ENCODE peak calls at places on chromosomes 13 and 19, in six cellular contexts. G, H, I, Y, S and N are unnamed samples.

GRCh38 chr19:29712744-29713516 is 2.1 kb downstream of the C19orf12 start:
- DNase-seq in G (no peak), H (no peak), I (no peak), Y (no peak), S (no peak), N (no peak)

GRCh38 chr19:40633207-40633606 is 32.0 kb downstream of the LTBP4 start:
- DNase-seq in G (no peak), H (no peak), I (no peak), Y (no peak), S (no peak), N (no peak)

GRCh38 chr13:21014666-21015170 is 46.7 kb downstream of the LATS2 start:
- DNase-seq in G (peak; percentile 43), H (no peak), I (no peak), Y (no peak), S (peak; percentile 78), N (no peak)

GRCh38 chr19:29201849-29202248 is 11.1 kb downstream of the UQCRFS1 start:
- DNase-seq in G (no peak), H (no peak), I (no peak), Y (no peak), S (no peak), N (no peak)

GRCh38 chr13:114043421-114044053 is 69.7 kb upstream of the C13orf46 start:
- DNase-seq in G (peak; percentile 76), H (peak; percentile 45), I (no peak), Y (peak; percentile 88), S (peak; percentile 88), N (peak; percentile 78)

GRCh38 chr19:28864577-28865042 is 348.3 kb downstream of the UQCRFS1 start:
- DNase-seq in G (peak; percentile 24), H (peak; percentile 82), I (no peak), Y (no peak), S (no peak), N (no peak)

GRCh38 chr13:53501387-53501786 is 472.8 kb downstream of the OLFM4 start:
- DNase-seq in G (no peak), H (no peak), I (no peak), Y (no peak), S (no peak), N (no peak)

GRCh38 chr13:31903072-31903815 is 128.3 kb upstream of the FRY start:
- DNase-seq in G (no peak), H (no peak), I (no peak), Y (no peak), S (no peak), N (no peak)

GRCh38 chr19:1438035-1438932 is at the start of gene RPS15:
- DNase-seq in G (peak; percentile 95), H (peak; percentile 96), I (peak; percentile 97), Y (peak; percentile 96), S (peak; percentile 97), N (peak; percentile 89)

GRCh38 chr19:18590273-18591272 is 2.0 kb downstream of the REX1BD start:
- DNase-seq in G (no peak), H (no peak), I (no peak), Y (no peak), S (peak; percentile 81), N (peak; percentile 60)

GRCh38 chr19:35908010-35908441 is at the start of gene TYROBP:
- DNase-seq in G (no peak), H (no peak), I (no peak), Y (no peak), S (no peak), N (no peak)

GRCh38 chr19:1082165-1082927 is 12.8 kb downstream of the POLR2E start:
- DNase-seq in G (no peak), H (peak; percentile 96), I (peak; percentile 91), Y (peak; percentile 89), S (no peak), N (peak; percentile 96)

GRCh38 chr19:39246951-39247669 is 1.5 kb downstream of the IFNL4 start:
- DNase-seq in G (no peak), H (no peak), I (no peak), Y (no peak), S (no peak), N (peak; percentile 47)

GRCh38 chr19:34255546-34255945 is 1.2 kb downstream of the GARRE1 start:
- DNase-seq in G (no peak), H (no peak), I (no peak), Y (no peak), S (no peak), N (no peak)

GRCh38 chr13:112132142-112132541 is 65.2 kb downstream of the SOX1 start:
- DNase-seq in G (no peak), H (peak; percentile 22), I (peak; percentile 19), Y (no peak), S (no peak), N (no peak)

GRCh38 chr19:20078696-20079095 is 896 bp downstream of the ZNF90 start:
- DNase-seq in G (peak; percentile 22), H (no peak), I (no peak), Y (peak; percentile 64), S (peak; percentile 67), N (peak; percentile 49)

GRCh38 chr19:41621654-41622053 is 5.2 kb downstream of the CEACAM4 start:
- DNase-seq in G (no peak), H (no peak), I (no peak), Y (no peak), S (no peak), N (no peak)

GRCh38 chr13:43307921-43308433 is 284.6 kb downstream of the DNAJC15 start:
- DNase-seq in G (peak; percentile 84), H (peak; percentile 80), I (peak; percentile 89), Y (peak; percentile 87), S (peak; percentile 94), N (peak; percentile 65)

GRCh38 chr13:51251480-51251879 is 29.3 kb downstream of the FAM124A start:
- DNase-seq in G (no peak), H (no peak), I (no peak), Y (no peak), S (no peak), N (no peak)

GRCh38 chr19:1590641-1591397 is 1.8 kb downstream of the MBD3 start:
- DNase-seq in G (no peak), H (no peak), I (no peak), Y (no peak), S (no peak), N (no peak)

GRCh38 chr13:113652404-113653263 is 5.4 kb downstream of the ATP4B start:
- DNase-seq in G (no peak), H (peak; percentile 21), I (peak; percentile 40), Y (no peak), S (no peak), N (peak; percentile 21)

GRCh38 chr13:51763486-51763885 is 40.5 kb downstream of the DHRS12 start:
- DNase-seq in G (no peak), H (no peak), I (no peak), Y (no peak), S (no peak), N (no peak)

DNA sequence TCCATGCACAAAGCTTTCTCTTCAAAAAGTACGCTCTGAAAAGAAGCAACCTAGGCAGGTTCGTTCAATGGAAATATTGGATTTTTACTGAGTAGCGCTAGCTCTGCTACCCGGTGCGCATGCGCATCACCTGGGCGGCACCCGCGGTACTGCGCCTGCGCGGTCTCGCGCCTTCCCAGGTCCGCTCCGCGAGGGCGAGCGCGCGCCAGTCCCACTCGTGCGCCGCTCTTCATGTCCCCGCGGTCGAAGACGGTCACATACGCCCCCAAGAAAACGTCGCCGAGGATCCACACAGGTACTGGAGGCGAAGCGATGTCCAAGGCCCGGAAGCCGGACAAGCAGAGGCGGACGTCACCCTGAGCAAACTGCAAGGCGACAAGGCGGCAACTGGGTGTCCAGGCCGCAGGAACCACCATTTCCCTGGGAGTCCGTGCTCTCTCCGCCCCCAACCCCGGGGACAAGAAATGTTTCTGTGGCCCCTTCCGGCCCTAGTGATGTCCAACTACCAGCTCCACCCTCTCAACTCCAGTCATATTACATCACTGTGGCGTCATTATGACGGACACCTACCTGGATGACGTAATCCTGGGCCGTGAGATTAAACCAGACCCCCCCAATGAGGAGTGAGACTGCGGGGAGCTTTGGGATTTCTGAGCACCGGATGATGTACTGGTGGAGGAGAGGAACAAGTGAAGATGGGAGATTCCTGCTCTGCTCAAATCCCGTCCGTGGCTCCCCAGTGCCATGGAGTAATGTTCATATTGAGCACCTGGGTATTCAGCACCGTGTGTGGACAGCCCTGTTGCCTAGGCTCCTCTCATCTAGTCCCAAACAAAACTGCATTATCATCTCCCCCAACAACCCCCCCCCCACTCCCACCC is 4.8 kb upstream of the KCNC3 start:
- DNase-seq in G (peak; percentile 43), H (peak; percentile 82), I (peak; percentile 74), Y (no peak), S (peak; percentile 74), N (peak; percentile 86)
- TF ChIP-seq POLR2A in G (peak; percentile 48), H (peak; percentile 28), I (peak; percentile 81), Y (no peak), S (no peak), N (peak; percentile 59)

GRCh38 chr19:49936549-49936948 is 7.2 kb upstream of the NUP62 start:
- DNase-seq in G (no peak), H (no peak), I (no peak), Y (no peak), S (no peak), N (no peak)

GRCh38 chr19:49946415-49946814 is 14.6 kb downstream of the SIGLEC11 start:
- DNase-seq in G (no peak), H (no peak), I (peak; percentile 24), Y (no peak), S (no peak), N (no peak)

GRCh38 chr19:49939721-49940481 is 10.6 kb upstream of the NUP62 start:
- DNase-seq in G (no peak), H (no peak), I (no peak), Y (no peak), S (no peak), N (no peak)

GRCh38 chr19:49938662-49939061 is 9.4 kb upstream of the NUP62 start:
- DNase-seq in G (no peak), H (no peak), I (no peak), Y (no peak), S (no peak), N (no peak)

GRCh38 chr19:49940482-49940791 is 11.1 kb upstream of the NUP62 start:
- DNase-seq in G (no peak), H (no peak), I (no peak), Y (no peak), S (no peak), N (no peak)
- TF ChIP-seq CTCF in G (no peak), H (no peak), I (no peak), Y (no peak), S (no peak), N (no peak)

DNA sequence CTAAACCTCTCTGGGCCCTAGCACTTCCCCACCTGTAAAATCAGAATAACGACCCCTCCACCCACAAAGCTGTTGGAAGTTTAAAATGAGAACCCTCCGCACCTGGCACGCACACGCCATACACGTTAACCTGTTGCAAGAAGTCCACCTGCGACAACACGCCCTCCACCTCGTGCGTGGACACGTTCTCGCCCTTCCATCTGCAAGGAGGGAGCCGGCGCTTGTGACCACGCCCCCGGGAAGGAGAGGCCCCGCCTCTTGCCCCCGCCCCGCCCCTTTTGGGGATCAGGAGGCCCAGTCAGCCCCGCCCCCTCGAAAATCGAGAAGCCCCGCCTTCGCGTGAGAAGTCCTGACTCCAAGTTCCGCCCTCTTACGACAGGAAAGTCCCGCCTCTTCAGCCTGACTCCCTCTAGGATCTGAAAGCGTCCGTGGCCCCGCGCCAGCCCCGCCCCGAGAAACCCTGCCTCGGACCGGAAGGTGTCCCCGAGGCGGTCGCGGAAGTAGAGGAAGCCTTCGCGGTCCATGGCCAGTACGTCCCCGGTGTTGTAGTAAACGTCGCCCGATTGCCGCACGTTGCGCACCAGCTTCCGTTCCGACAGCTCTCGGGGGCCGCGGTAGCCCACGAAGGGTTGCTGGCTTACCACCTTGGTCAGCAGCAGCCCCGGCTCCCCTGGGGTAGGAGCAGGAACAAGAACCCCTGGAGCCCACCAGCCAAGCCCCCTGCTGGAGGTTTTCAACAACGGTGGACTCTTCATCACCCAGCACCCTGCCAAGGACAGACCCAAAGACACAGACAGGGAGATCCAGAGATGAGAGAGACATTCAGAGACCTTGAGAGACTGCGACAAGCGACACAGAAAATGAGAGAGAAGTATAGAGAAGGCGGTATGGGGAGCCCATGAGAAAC is 12.5 kb downstream of the SLC27A5 start:
- DNase-seq in G (peak; percentile 100), H (peak; percentile 99), I (peak; percentile 100), Y (peak; percentile 100), S (peak; percentile 100), N (peak; percentile 97)
- TF ChIP-seq POLR2A in G (peak; percentile 65), H (no peak), I (peak; percentile 26), Y (no peak), S (no peak), N (peak; percentile 45)

GRCh38 chr19:54155694-54156093 is 3.8 kb downstream of the LENG1 start:
- DNase-seq in G (no peak), H (no peak), I (no peak), Y (no peak), S (no peak), N (no peak)
- TF ChIP-seq CTCF in G (no peak), H (no peak), I (no peak), Y (no peak), S (no peak), N (no peak)